ENCODE peak calls at places on chromosomes 6 and 20, in seven cellular contexts. One of them, this sample, is unnamed.
A peak's percentile ranks its signal among the peaks of the same experiment; 100 is the strongest.

GRCh38 chr20:9454781-9455180 is 59.6 kb upstream of the LAMP5 start:
- DNase-seq in B cell: no peak
- DNase-seq in activated CD4-positive, alpha-beta T cell treated with anti-CD3 and anti-CD28 coated beads, Interleukin-2, amount 50 U/mL, for 1 hour: no peak
- DNase-seq in Calu3: no peak
- DNase-seq in NCI-H460: no peak
- DNase-seq in NCI-H510A: no peak
- DNase-seq in putamen: no peak
- DNase-seq in this sample: peak; percentile 49

GRCh38 chr6:95387845-95388244 is 189.5 kb upstream of the MANEA start:
- DNase-seq in B cell: no peak
- DNase-seq in activated CD4-positive, alpha-beta T cell treated with anti-CD3 and anti-CD28 coated beads, Interleukin-2, amount 50 U/mL, for 1 hour: no peak
- DNase-seq in Calu3: no peak
- DNase-seq in NCI-H460: no peak
- DNase-seq in NCI-H510A: no peak
- DNase-seq in putamen: peak; percentile 42
- DNase-seq in this sample: no peak

GRCh38 chr6:88891135-88891845 is 72.1 kb downstream of the RNGTT start:
- DNase-seq in B cell: no peak
- DNase-seq in activated CD4-positive, alpha-beta T cell treated with anti-CD3 and anti-CD28 coated beads, Interleukin-2, amount 50 U/mL, for 1 hour: no peak
- DNase-seq in Calu3: no peak
- DNase-seq in NCI-H460: no peak
- DNase-seq in NCI-H510A: no peak
- DNase-seq in putamen: no peak
- DNase-seq in this sample: peak; percentile 35

GRCh38 chr20:35200255-35200654 is 26.2 kb upstream of the MMP24 start:
- DNase-seq in B cell: no peak
- DNase-seq in activated CD4-positive, alpha-beta T cell treated with anti-CD3 and anti-CD28 coated beads, Interleukin-2, amount 50 U/mL, for 1 hour: no peak
- DNase-seq in Calu3: no peak
- DNase-seq in NCI-H460: no peak
- DNase-seq in NCI-H510A: no peak
- DNase-seq in putamen: no peak
- DNase-seq in this sample: peak; percentile 85

GRCh38 chr6:111842891-111843290 is 30.4 kb downstream of the FYN start:
- DNase-seq in B cell: no peak
- DNase-seq in activated CD4-positive, alpha-beta T cell treated with anti-CD3 and anti-CD28 coated beads, Interleukin-2, amount 50 U/mL, for 1 hour: no peak
- DNase-seq in Calu3: no peak
- DNase-seq in NCI-H460: no peak
- DNase-seq in NCI-H510A: no peak
- DNase-seq in putamen: no peak
- DNase-seq in this sample: no peak

GRCh38 chr20:8670900-8671229 is 398.0 kb upstream of the PLCB4 start:
- DNase-seq in B cell: no peak
- DNase-seq in activated CD4-positive, alpha-beta T cell treated with anti-CD3 and anti-CD28 coated beads, Interleukin-2, amount 50 U/mL, for 1 hour: no peak
- DNase-seq in Calu3: no peak
- DNase-seq in NCI-H460: no peak
- DNase-seq in NCI-H510A: no peak
- DNase-seq in putamen: no peak
- DNase-seq in this sample: no peak

GRCh38 chr6:144286503-144287393 is 1.6 kb downstream of the UTRN start:
- DNase-seq in B cell: no peak
- DNase-seq in activated CD4-positive, alpha-beta T cell treated with anti-CD3 and anti-CD28 coated beads, Interleukin-2, amount 50 U/mL, for 1 hour: no peak
- DNase-seq in Calu3: peak; percentile 68
- DNase-seq in NCI-H460: peak; percentile 48
- DNase-seq in NCI-H510A: no peak
- DNase-seq in putamen: no peak
- DNase-seq in this sample: peak; percentile 89

GRCh38 chr6:12115001-12115400 is 102.9 kb downstream of the HIVEP1 start:
- DNase-seq in B cell: no peak
- DNase-seq in activated CD4-positive, alpha-beta T cell treated with anti-CD3 and anti-CD28 coated beads, Interleukin-2, amount 50 U/mL, for 1 hour: no peak
- DNase-seq in Calu3: no peak
- DNase-seq in NCI-H460: no peak
- DNase-seq in NCI-H510A: no peak
- DNase-seq in putamen: no peak
- DNase-seq in this sample: no peak

GRCh38 chr20:15823718-15824117 is 749.5 kb downstream of the KIF16B start:
- DNase-seq in B cell: no peak
- DNase-seq in activated CD4-positive, alpha-beta T cell treated with anti-CD3 and anti-CD28 coated beads, Interleukin-2, amount 50 U/mL, for 1 hour: no peak
- DNase-seq in Calu3: no peak
- DNase-seq in NCI-H460: no peak
- DNase-seq in NCI-H510A: no peak
- DNase-seq in putamen: no peak
- DNase-seq in this sample: no peak

GRCh38 chr20:25372584-25373336 is 17.9 kb downstream of the ABHD12 start:
- DNase-seq in B cell: no peak
- DNase-seq in activated CD4-positive, alpha-beta T cell treated with anti-CD3 and anti-CD28 coated beads, Interleukin-2, amount 50 U/mL, for 1 hour: no peak
- DNase-seq in Calu3: no peak
- DNase-seq in NCI-H460: no peak
- DNase-seq in NCI-H510A: no peak
- DNase-seq in putamen: no peak
- DNase-seq in this sample: peak; percentile 98

GRCh38 chr6:157562997-157563396 is 182.0 kb downstream of the ZDHHC14 start:
- DNase-seq in B cell: no peak
- DNase-seq in activated CD4-positive, alpha-beta T cell treated with anti-CD3 and anti-CD28 coated beads, Interleukin-2, amount 50 U/mL, for 1 hour: no peak
- DNase-seq in Calu3: no peak
- DNase-seq in NCI-H460: no peak
- DNase-seq in NCI-H510A: no peak
- DNase-seq in putamen: no peak
- DNase-seq in this sample: no peak

GRCh38 chr6:142802124-142802523 is 142.9 kb downstream of the HIVEP2 start:
- DNase-seq in B cell: no peak
- DNase-seq in activated CD4-positive, alpha-beta T cell treated with anti-CD3 and anti-CD28 coated beads, Interleukin-2, amount 50 U/mL, for 1 hour: no peak
- DNase-seq in Calu3: peak; percentile 37
- DNase-seq in NCI-H460: peak; percentile 9
- DNase-seq in NCI-H510A: no peak
- DNase-seq in putamen: no peak
- DNase-seq in this sample: peak; percentile 99